ENCODE peak calls at places on chromosomes 11 and 22, in four cellular contexts. V is K562, W is GM12878, F is HepG2. Y is an unnamed sample.
A peak's percentile ranks its signal among the peaks of the same experiment; 100 is the strongest.

GRCh38 chr11:19087658-19088057 is 27.1 kb upstream of the MRGPRX2 start:
- DNase-seq in V (no peak), W (no peak), F (no peak), Y (no peak)

GRCh38 chr11:7245341-7245740 is 6.4 kb upstream of the SYT9 start:
- DNase-seq in V (no peak), W (no peak), F (no peak), Y (no peak)

GRCh38 chr11:10387209-10388083 is 67.6 kb upstream of the AMPD3 start:
- DNase-seq in V (no peak), W (no peak), F (no peak), Y (no peak)

GRCh38 chr11:978073-978720 is 52.5 kb downstream of the AP2A2 start:
- DNase-seq in V (no peak), W (no peak), F (no peak), Y (no peak)

GRCh38 chr22:32613773-32614172 is 139.2 kb downstream of the FBXO7 start:
- DNase-seq in V (no peak), W (no peak), F (no peak), Y (no peak)

GRCh38 chr22:45455621-45456020 is 42.1 kb downstream of the RIBC2 start:
- DNase-seq in V (no peak), W (no peak), F (no peak), Y (no peak)

GRCh38 chr11:68840661-68841653 is 759 bp downstream of the CPT1A start:
- DNase-seq in V (peak; percentile 55), W (no peak), F (no peak), Y (no peak)

GRCh38 chr22:48152916-48153315 is 1390.5 kb downstream of the TBC1D22A start:
- DNase-seq in V (no peak), W (no peak), F (no peak), Y (no peak)

GRCh38 chr11:59572091-59572490 is 43.5 kb downstream of the OSBP start:
- DNase-seq in V (no peak), W (no peak), F (no peak), Y (no peak)

GRCh38 chr11:26749927-26750326 is 28.1 kb upstream of the SLC5A12 start:
- DNase-seq in V (no peak), W (no peak), F (no peak), Y (no peak)

GRCh38 chr22:44406581-44407403 is 91.2 kb downstream of the RTL6 start:
- DNase-seq in V (no peak), W (no peak), F (no peak), Y (no peak)

GRCh38 chr11:530960-531825 is 4.2 kb downstream of the HRAS start:
- DNase-seq in V (no peak), W (no peak), F (no peak), Y (no peak)

GRCh38 chr11:46144741-46145140 is 23.5 kb upstream of the PHF21A start:
- DNase-seq in V (no peak), W (no peak), F (no peak), Y (no peak)

GRCh38 chr11:128093689-128094088 is 493.7 kb downstream of the ETS1 start:
- DNase-seq in V (no peak), W (no peak), F (no peak), Y (no peak)

GRCh38 chr11:79438631-79439429 is 2.0 kb downstream of the TENM4 start:
- DNase-seq in V (no peak), W (no peak), F (no peak), Y (no peak)

GRCh38 chr11:72102631-72102945 is 509 bp downstream of the LAMTOR1 start:
- DNase-seq in V (no peak), W (no peak), F (no peak), Y (no peak)

GRCh38 chr11:57071829-57072228 is 83.1 kb downstream of the OR5AK2 start:
- DNase-seq in V (no peak), W (no peak), F (no peak), Y (no peak)

GRCh38 chr22:31626427-31627150 is 35.4 kb downstream of the PISD start:
- DNase-seq in V (peak; percentile 92), W (no peak), F (peak; percentile 58), Y (no peak)

GRCh38 chr22:17749605-17750395 is 24.5 kb downstream of the BID start:
- DNase-seq in V (no peak), W (no peak), F (no peak), Y (no peak)

GRCh38 chr11:3130269-3131071 is 34.6 kb downstream of the OSBPL5 start:
- DNase-seq in V (no peak), W (no peak), F (no peak), Y (no peak)

GRCh38 chr22:49281467-49282340 is 546.0 kb downstream of the BRD1 start:
- DNase-seq in V (peak; percentile 27), W (no peak), F (no peak), Y (peak; percentile 61)

GRCh38 chr11:119196833-119197483 is 9.2 kb upstream of the CBL start:
- DNase-seq in V (peak; percentile 79), W (peak; percentile 59), F (peak; percentile 83), Y (peak; percentile 82)
- TF ChIP-seq EP300 in V (peak; percentile 33), W (no peak), F (no peak), Y (no peak)

GRCh38 chr11:123628936-123629683 is 25.3 kb downstream of the SCN3B start:
- DNase-seq in V (no peak), W (no peak), F (no peak), Y (no peak)
- TF ChIP-seq USF2 in V (no peak), W (no peak), F (no peak), Y (no peak)

DNA sequence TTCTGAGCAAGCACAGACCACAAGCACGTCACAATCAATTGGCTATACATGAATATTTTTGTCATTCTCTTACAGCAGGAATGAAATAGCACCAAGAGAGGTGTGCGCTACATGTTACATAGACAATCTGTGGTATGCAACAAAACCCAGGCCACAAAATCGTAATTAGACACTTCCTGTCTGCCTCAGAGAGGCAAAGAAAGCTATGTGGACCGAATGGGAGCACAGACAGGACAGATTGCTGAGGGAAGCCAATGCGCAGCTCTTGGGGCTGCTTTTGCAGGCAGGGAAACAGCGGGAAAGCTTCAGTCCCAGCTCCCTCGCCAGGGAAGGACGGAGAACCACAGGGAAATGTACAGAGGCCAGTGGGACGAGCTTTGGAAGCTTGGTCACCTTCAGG is 40.9 kb downstream of the SERPINH1 start:
- DNase-seq in V (no peak), W (no peak), F (no peak), Y (no peak)
- TF ChIP-seq CHD4 in V (no peak), W (no peak), F (no peak), Y (no peak)

GRCh38 chr11:94730153-94730552 is 38.0 kb upstream of the AMOTL1 start:
- DNase-seq in V (no peak), W (no peak), F (no peak), Y (no peak)

GRCh38 chr11:94734563-94735275 is 33.4 kb upstream of the AMOTL1 start:
- DNase-seq in V (no peak), W (no peak), F (no peak), Y (peak; percentile 36)

GRCh38 chr11:94731921-94732601 is 36.1 kb upstream of the AMOTL1 start:
- DNase-seq in V (peak; percentile 77), W (no peak), F (no peak), Y (peak; percentile 75)

GRCh38 chr11:94735907-94736306 is 32.2 kb upstream of the AMOTL1 start:
- DNase-seq in V (no peak), W (no peak), F (no peak), Y (no peak)

GRCh38 chr11:94732617-94733292 is 35.4 kb upstream of the AMOTL1 start:
- DNase-seq in V (no peak), W (no peak), F (no peak), Y (peak; percentile 60)
- TF ChIP-seq EP300 in V (no peak), W (no peak), F (no peak), Y (no peak)

GRCh38 chr11:35247428-35247827 is 108.5 kb downstream of the CD44 start:
- DNase-seq in V (no peak), W (no peak), F (no peak), Y (no peak)

GRCh38 chr11:35247863-35248262 is 108.9 kb downstream of the CD44 start:
- DNase-seq in V (no peak), W (no peak), F (no peak), Y (no peak)

GRCh38 chr11:35250631-35251030 is 111.7 kb downstream of the CD44 start:
- DNase-seq in V (no peak), W (no peak), F (no peak), Y (no peak)

GRCh38 chr11:35250192-35250591 is 111.2 kb downstream of the CD44 start:
- DNase-seq in V (no peak), W (no peak), F (no peak), Y (no peak)

DNA sequence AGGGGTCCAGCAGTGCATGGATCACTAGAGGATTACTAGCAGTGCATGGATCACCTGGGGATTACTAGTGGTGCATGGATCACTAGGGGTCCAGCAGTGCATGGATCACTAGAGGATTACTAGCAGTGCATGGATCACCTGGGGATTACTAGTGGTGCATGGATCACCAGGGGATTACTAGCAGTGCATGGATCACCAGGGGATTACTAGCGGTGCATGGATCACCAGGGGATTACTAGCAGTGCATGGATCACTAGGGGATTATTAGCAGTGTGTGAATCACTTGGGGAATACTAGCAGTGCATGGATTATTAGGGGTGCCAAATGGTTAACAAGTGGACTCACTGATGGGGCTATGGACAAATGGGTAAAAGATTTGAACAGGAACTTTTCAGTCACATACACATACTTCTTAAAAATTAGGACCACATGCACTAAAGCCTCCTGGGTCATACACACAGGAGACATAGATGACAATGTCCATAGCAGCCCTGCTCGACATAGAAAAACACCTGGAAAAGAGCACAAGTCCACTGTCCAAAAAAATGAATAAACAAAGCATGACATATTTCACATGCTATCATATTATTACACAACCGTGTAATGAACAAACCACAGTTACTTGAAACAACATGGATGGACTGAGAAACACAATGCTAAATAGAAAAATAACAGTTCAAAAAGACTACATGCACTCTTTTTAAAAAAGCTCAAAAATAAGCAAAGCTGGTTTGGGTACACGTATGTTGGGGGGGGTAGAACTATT is 109.8 kb downstream of the CD44 start:
- DNase-seq in V (no peak), W (no peak), F (no peak), Y (no peak)
- TF ChIP-seq USF2 in V (no peak), W (no peak), F (no peak), Y (no peak)

GRCh38 chr11:102577182-102577581 is 46.6 kb upstream of the MMP7 start:
- DNase-seq in V (no peak), W (no peak), F (no peak), Y (no peak)

GRCh38 chr11:102575016-102575415 is 44.5 kb upstream of the MMP7 start:
- DNase-seq in V (no peak), W (no peak), F (no peak), Y (no peak)

GRCh38 chr11:102580185-102580951 is 44.8 kb downstream of the MMP20 start:
- DNase-seq in V (no peak), W (no peak), F (no peak), Y (no peak)

GRCh38 chr11:102576350-102576749 is 45.8 kb upstream of the MMP7 start:
- DNase-seq in V (no peak), W (no peak), F (no peak), Y (no peak)

DNA sequence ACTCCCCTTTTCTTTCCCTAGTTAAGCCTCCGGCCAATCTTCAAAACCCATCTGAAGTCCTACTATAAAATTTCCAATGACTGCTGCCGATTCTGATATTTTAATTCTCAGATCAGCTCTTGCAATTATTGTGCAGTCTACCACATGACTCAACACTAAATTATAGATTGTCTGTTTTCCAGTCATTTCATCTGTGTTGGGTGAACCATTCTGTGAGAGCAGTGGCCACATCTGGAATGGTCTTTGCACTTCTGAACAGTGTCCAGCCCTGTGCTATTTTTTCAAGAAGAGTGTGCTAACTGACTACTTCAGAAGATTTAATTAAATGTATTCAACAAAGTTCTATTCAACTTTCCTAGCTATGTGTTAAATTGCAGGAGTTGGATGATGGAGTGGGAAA is 47.2 kb upstream of the MMP7 start:
- DNase-seq in V (no peak), W (no peak), F (no peak), Y (no peak)
- TF ChIP-seq CHD4 in V (no peak), W (no peak), F (no peak), Y (no peak)